ENCODE peak calls at places on chromosomes 16 and 17, in five cellular contexts. G, T, N, H and P are unnamed samples.
A peak's percentile ranks its signal among the peaks of the same experiment; 100 is the strongest.

GRCh38 chr17:64007838-64008282 is 9.7 kb downstream of the PRR29 start:
- DNase-seq in G (no peak), T (no peak), N (no peak), H (peak; percentile 78), P (no peak)

GRCh38 chr17:36590082-36590481 is 1.6 kb upstream of the DHRS11 start:
- DNase-seq in G (no peak), T (no peak), N (peak; percentile 11), H (no peak), P (peak; percentile 56)

GRCh38 chr16:89785523-89786155 is 30.8 kb downstream of the FANCA start:
- DNase-seq in G (no peak), T (no peak), N (no peak), H (no peak), P (no peak)

GRCh38 chr16:54933281-54934150 is 2.9 kb downstream of the IRX5 start:
- DNase-seq in G (no peak), T (peak; percentile 62), N (peak; percentile 52), H (peak; percentile 73), P (peak; percentile 22)

GRCh38 chr16:68656771-68657170 is 11.7 kb downstream of the CDH3 start:
- DNase-seq in G (no peak), T (peak; percentile 40), N (no peak), H (no peak), P (no peak)

GRCh38 chr17:63842173-63842539 is 329 bp downstream of the SMARCD2 start:
- DNase-seq in G (no peak), T (no peak), N (no peak), H (peak; percentile 86), P (peak; percentile 9)

GRCh38 chr16:80924372-80924978 is 82.2 kb downstream of the CMC2 start:
- DNase-seq in G (peak; percentile 61), T (peak; percentile 80), N (peak; percentile 55), H (peak; percentile 45), P (peak; percentile 25)

GRCh38 chr17:74123350-74123749 is 80.1 kb upstream of the RPL38 start:
- DNase-seq in G (no peak), T (no peak), N (peak; percentile 54), H (no peak), P (peak; percentile 18)

GRCh38 chr16:87580855-87581261 is 21.4 kb upstream of the JPH3 start:
- DNase-seq in G (peak; percentile 56), T (no peak), N (peak; percentile 91), H (no peak), P (peak; percentile 89)

GRCh38 chr16:2846511-2847310 is 11.3 kb downstream of the PRSS22 start:
- DNase-seq in G (no peak), T (no peak), N (peak; percentile 81), H (no peak), P (peak; percentile 82)

GRCh38 chr17:77783991-77784820 is 174.3 kb upstream of the TNRC6C start:
- DNase-seq in G (no peak), T (no peak), N (no peak), H (no peak), P (no peak)

GRCh38 chr17:30958187-30958586 is 12.7 kb upstream of the RNF135 start:
- DNase-seq in G (no peak), T (no peak), N (peak; percentile 25), H (peak; percentile 3), P (no peak)

GRCh38 chr16:50152386-50152806 is 710 bp upstream of the TENT4B start:
- DNase-seq in G (no peak), T (no peak), N (peak; percentile 67), H (no peak), P (peak; percentile 27)

GRCh38 chr17:79294459-79295071 is 219.9 kb downstream of the ENGASE start:
- DNase-seq in G (no peak), T (peak; percentile 92), N (peak; percentile 57), H (no peak), P (peak; percentile 18)

GRCh38 chr17:41864498-41864836 is 756 bp downstream of the KLHL11 start:
- DNase-seq in G (no peak), T (peak; percentile 65), N (no peak), H (peak; percentile 89), P (no peak)

GRCh38 chr17:64200080-64201042 is 62.7 kb downstream of the TEX2 start:
- DNase-seq in G (no peak), T (no peak), N (peak; percentile 66), H (no peak), P (peak; percentile 65)

GRCh38 chr17:561118-561517 is 153.5 kb downstream of the VPS53 start:
- DNase-seq in G (no peak), T (no peak), N (peak; percentile 86), H (no peak), P (peak; percentile 86)

GRCh38 chr17:17435323-17435722 is 41.5 kb upstream of the MED9 start:
- DNase-seq in G (no peak), T (no peak), N (peak; percentile 94), H (no peak), P (peak; percentile 88)

GRCh38 chr17:29483503-29483902 is 83.3 kb downstream of the ABHD15 start:
- DNase-seq in G (no peak), T (no peak), N (no peak), H (no peak), P (no peak)

GRCh38 chr17:10420811-10421210 is 939 bp downstream of the MYH8 start:
- DNase-seq in G (no peak), T (no peak), N (no peak), H (no peak), P (no peak)

GRCh38 chr17:76791053-76791980 is 53.4 kb downstream of the MFSD11 start:
- DNase-seq in G (peak; percentile 62), T (no peak), N (peak; percentile 86), H (no peak), P (peak; percentile 75)

GRCh38 chr17:69928586-69928985 is 146.4 kb upstream of the KCNJ16 start:
- DNase-seq in G (no peak), T (no peak), N (no peak), H (no peak), P (no peak)

GRCh38 chr17:9360610-9361571 is 214.7 kb downstream of the STX8 start:
- DNase-seq in G (no peak), T (no peak), N (peak; percentile 94), H (peak; percentile 75), P (peak; percentile 63)

GRCh38 chr17:49287481-49287880 is 56.9 kb upstream of the PHOSPHO1 start:
- DNase-seq in G (no peak), T (no peak), N (no peak), H (no peak), P (no peak)

GRCh38 chr17:21113106-21113690 is 13.6 kb upstream of the DHRS7B start:
- DNase-seq in G (no peak), T (no peak), N (no peak), H (no peak), P (no peak)

GRCh38 chr16:48384305-48384981 is 770 bp downstream of the SIAH1 start:
- DNase-seq in G (peak; percentile 94), T (peak; percentile 91), N (peak; percentile 76), H (peak; percentile 89), P (peak; percentile 22)

GRCh38 chr17:71472809-71473789 is 647.7 kb upstream of the SOX9 start:
- DNase-seq in G (peak; percentile 65), T (peak; percentile 81), N (peak; percentile 79), H (no peak), P (peak; percentile 49)

GRCh38 chr17:1730345-1731193 is 6.1 kb downstream of the WDR81 start:
- DNase-seq in G (peak; percentile 48), T (no peak), N (peak; percentile 93), H (peak; percentile 94), P (peak; percentile 58)

GRCh38 chr16:54283735-54284318 is 2.8 kb downstream of the IRX3 start:
- DNase-seq in G (no peak), T (peak; percentile 39), N (no peak), H (peak; percentile 67), P (no peak)

DNA sequence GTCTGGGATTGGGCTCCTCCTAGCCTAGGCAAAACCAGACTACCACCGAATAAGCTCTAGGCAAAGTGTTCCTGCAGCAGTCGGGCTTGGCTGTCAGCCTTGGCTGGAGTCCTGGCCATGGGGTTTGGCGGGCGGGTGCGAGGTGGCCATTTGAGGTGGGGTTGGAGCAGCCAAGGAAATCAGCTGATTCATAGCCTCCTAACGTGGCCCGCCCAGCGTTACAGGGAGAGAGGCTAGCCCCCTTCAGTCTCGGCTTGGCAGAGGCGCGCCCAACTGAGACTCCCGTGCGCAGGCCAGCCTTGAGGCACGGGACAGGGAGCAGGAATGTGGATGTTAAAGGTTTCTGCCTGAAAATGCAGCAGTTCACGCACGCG is 1.9 kb downstream of the PMP22 start:
- DNase-seq in G (peak; percentile 72), T (peak; percentile 73), N (peak; percentile 94), H (peak; percentile 94), P (peak; percentile 86)
- H3K9ac ChIP-seq in G (peak overlapping the region; percentile 76), T (no peak overlapping the region), N (peak overlapping the region; percentile 93), H (peak overlapping the region; percentile 86), P (peak overlapping the region; percentile 85)

GRCh38 chr16:30350134-30350871 is 4.8 kb downstream of the CD2BP2 start:
- DNase-seq in G (no peak), T (no peak), N (peak; percentile 23), H (no peak), P (peak; percentile 74)

GRCh38 chr16:30346286-30346685 is 8.8 kb downstream of the CD2BP2 start:
- DNase-seq in G (no peak), T (no peak), N (no peak), H (no peak), P (no peak)

GRCh38 chr16:30348929-30349328 is 6.2 kb downstream of the CD2BP2 start:
- DNase-seq in G (no peak), T (no peak), N (no peak), H (no peak), P (no peak)

GRCh38 chr16:30349695-30350094 is 5.4 kb downstream of the CD2BP2 start:
- DNase-seq in G (no peak), T (no peak), N (no peak), H (peak; percentile 12), P (no peak)

DNA sequence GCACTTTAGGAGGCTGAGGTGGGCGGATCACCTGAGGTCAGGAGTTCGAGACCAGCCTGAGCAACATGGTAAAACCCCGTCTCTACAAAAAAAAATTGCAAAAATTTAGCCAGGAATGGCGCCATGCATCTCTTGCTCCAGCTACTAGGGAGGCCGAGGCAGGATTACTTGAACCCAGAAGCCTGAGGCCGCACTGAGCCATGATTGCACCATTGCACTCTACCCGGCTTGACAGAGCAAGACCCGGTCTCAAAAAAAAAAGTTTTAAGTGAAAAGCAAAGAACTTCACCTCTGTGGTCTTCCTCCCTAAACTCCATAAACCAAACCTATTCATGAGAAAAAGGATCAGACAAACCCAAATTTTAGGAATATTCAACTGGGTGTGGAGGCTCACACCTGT is 7.0 kb downstream of the CD2BP2 start:
- DNase-seq in G (no peak), T (no peak), N (no peak), H (no peak), P (no peak)
- H3K27ac ChIP-seq in G (no peak overlapping the region), T (no peak overlapping the region), N (no peak overlapping the region), H (no peak overlapping the region), P (no peak overlapping the region)

GRCh38 chr17:39776267-39776666 is 38.5 kb downstream of the GRB7 start:
- DNase-seq in G (no peak), T (no peak), N (no peak), H (no peak), P (no peak)

GRCh38 chr17:39772987-39773664 is 35.4 kb downstream of the GRB7 start:
- DNase-seq in G (no peak), T (no peak), N (no peak), H (no peak), P (no peak)

GRCh38 chr17:39774043-39774442 is 36.3 kb downstream of the GRB7 start:
- DNase-seq in G (no peak), T (no peak), N (no peak), H (no peak), P (no peak)

GRCh38 chr17:39772415-39772814 is 34.7 kb downstream of the GRB7 start:
- DNase-seq in G (no peak), T (no peak), N (no peak), H (no peak), P (no peak)

GRCh38 chr17:39775075-39775474 is 37.3 kb downstream of the GRB7 start:
- DNase-seq in G (no peak), T (no peak), N (no peak), H (no peak), P (no peak)
- H3K9ac ChIP-seq in G (no peak overlapping the region), T (no peak overlapping the region), N (no peak overlapping the region), H (no peak overlapping the region), P (no peak overlapping the region)

GRCh38 chr17:44346064-44346844 is 1.2 kb downstream of the GRN start:
- DNase-seq in G (peak; percentile 33), T (no peak), N (no peak), H (no peak), P (no peak)
- H3K27ac ChIP-seq in G (peak overlapping the region; percentile 40), T (no peak overlapping the region), N (no peak overlapping the region), H (no peak overlapping the region), P (no peak overlapping the region)